ENCODE peak calls at places on chromosomes 1 and 21, in nine cellular contexts. Z is neuronal stem cell, G is HCT116, N is fibroblast of lung, Q is endothelial cell of umbilical vein, U is osteoblast, D is neural progenitor cell, E is K562, F is mammary epithelial cell. R is an unnamed sample.

GRCh38 chr1:24015226-24016210 is 35.4 kb upstream of the SRSF10 start:
- DNase-seq in Z (no peak), G (no peak), N (peak; percentile 47), Q (no peak), U (peak; percentile 61), D (no peak), E (no peak), F (no peak), R (no peak)

GRCh38 chr1:225700164-225700740 is 47.3 kb upstream of the ENAH start:
- DNase-seq in Z (no peak), G (peak; percentile 88), N (peak; percentile 100), Q (peak; percentile 67), U (peak; percentile 90), D (peak; percentile 22), E (no peak), F (peak; percentile 100), R (no peak)

GRCh38 chr1:18940303-18941020 is 16.0 kb downstream of the IFFO2 start:
- DNase-seq in Z (no peak), G (no peak), N (no peak), Q (no peak), U (peak; percentile 84), D (no peak), E (no peak), F (no peak), R (no peak)

GRCh38 chr1:32701951-32702598 is 495 bp downstream of the SYNC start:
- DNase-seq in Z (no peak), G (no peak), N (peak; percentile 50), Q (peak; percentile 26), U (peak; percentile 82), D (peak; percentile 29), E (no peak), F (no peak), R (no peak)

GRCh38 chr1:227914801-227915563 is 32.8 kb downstream of the WNT9A start:
- DNase-seq in Z (no peak), G (no peak), N (no peak), Q (no peak), U (peak; percentile 71), D (no peak), E (no peak), F (no peak), R (no peak)

GRCh38 chr1:211259596-211260126 is 495 bp downstream of the RCOR3 start:
- DNase-seq in Z (no peak), G (no peak), N (no peak), Q (no peak), U (peak; percentile 90), D (no peak), E (peak; percentile 86), F (no peak), R (peak; percentile 86)

GRCh38 chr1:13950637-13951036 is 250.6 kb downstream of the PRDM2 start:
- DNase-seq in Z (no peak), G (peak; percentile 3), N (no peak), Q (no peak), U (no peak), D (peak; percentile 17), E (peak; percentile 39), F (no peak), R (peak; percentile 52)

GRCh38 chr1:58717979-58718378 is 18.1 kb upstream of the MYSM1 start:
- DNase-seq in Z (no peak), G (no peak), N (no peak), Q (no peak), U (no peak), D (no peak), E (no peak), F (no peak), R (no peak)

GRCh38 chr1:54227836-54228435 is 28.0 kb downstream of the MRPL37 start:
- DNase-seq in Z (no peak), G (no peak), N (no peak), Q (no peak), U (peak; percentile 55), D (peak; percentile 67), E (no peak), F (no peak), R (no peak)

GRCh38 chr1:115654663-115655306 is 13.0 kb downstream of the VANGL1 start:
- DNase-seq in Z (no peak), G (no peak), N (peak; percentile 73), Q (peak; percentile 72), U (peak; percentile 86), D (no peak), E (peak; percentile 40), F (no peak), R (no peak)

GRCh38 chr1:218739426-218739825 is 394.3 kb downstream of the TGFB2 start:
- DNase-seq in Z (no peak), G (no peak), N (peak; percentile 23), Q (no peak), U (peak; percentile 45), D (no peak), E (no peak), F (no peak), R (no peak)

GRCh38 chr1:32709075-32709474 is 6.5 kb upstream of the SYNC start:
- DNase-seq in Z (no peak), G (no peak), N (no peak), Q (no peak), U (peak; percentile 37), D (no peak), E (no peak), F (no peak), R (no peak)

GRCh38 chr21:45074048-45074817 is at the start of gene ADARB1:
- DNase-seq in Z (peak; percentile 72), G (no peak), N (peak; percentile 55), Q (peak; percentile 29), U (peak; percentile 98), D (peak; percentile 90), E (peak; percentile 88), F (peak; percentile 53), R (peak; percentile 86)

GRCh38 chr1:19799233-19799876 is 361 bp downstream of the TMCO4 start:
- DNase-seq in Z (no peak), G (no peak), N (peak; percentile 41), Q (peak; percentile 28), U (peak; percentile 95), D (peak; percentile 38), E (peak; percentile 38), F (peak; percentile 9), R (peak; percentile 87)

GRCh38 chr1:115255154-115255553 is 82.9 kb downstream of the NGF start:
- DNase-seq in Z (no peak), G (no peak), N (peak; percentile 70), Q (no peak), U (no peak), D (no peak), E (no peak), F (peak; percentile 75), R (no peak)

GRCh38 chr1:172287207-172287606 is 133.3 kb upstream of the C1orf105 start:
- DNase-seq in Z (no peak), G (no peak), N (peak; percentile 89), Q (peak; percentile 61), U (peak; percentile 77), D (no peak), E (no peak), F (peak; percentile 54), R (no peak)

GRCh38 chr1:33866286-33866685 is 2.4 kb downstream of the HMGB4 start:
- DNase-seq in Z (no peak), G (no peak), N (peak; percentile 81), Q (no peak), U (no peak), D (no peak), E (no peak), F (no peak), R (no peak)

GRCh38 chr1:74395492-74395891 is 116.9 kb downstream of the LRRC53 start:
- DNase-seq in Z (no peak), G (no peak), N (peak; percentile 27), Q (no peak), U (no peak), D (no peak), E (no peak), F (no peak), R (no peak)

GRCh38 chr1:45018599-45019230 is 6.7 kb downstream of the UROD start:
- DNase-seq in Z (peak; percentile 58), G (peak; percentile 41), N (peak; percentile 64), Q (peak; percentile 63), U (peak; percentile 88), D (peak; percentile 82), E (peak; percentile 77), F (peak; percentile 70), R (peak; percentile 89)
- H2AFZ ChIP-seq in Z (no peak overlapping the region), G (peak overlapping the region; percentile 28), N (no peak overlapping the region), Q (no peak overlapping the region), U (peak overlapping the region; percentile 63), D (no peak overlapping the region), E (peak overlapping the region; percentile 32), F (peak overlapping the region; percentile 73), R (peak overlapping the region; percentile 70)

GRCh38 chr1:9646037-9646436 is 5.5 kb upstream of the PIK3CD start:
- DNase-seq in Z (no peak), G (no peak), N (no peak), Q (no peak), U (peak; percentile 38), D (no peak), E (no peak), F (no peak), R (no peak)

GRCh38 chr1:9639190-9639589 is 12.3 kb upstream of the PIK3CD start:
- DNase-seq in Z (no peak), G (no peak), N (no peak), Q (no peak), U (peak; percentile 18), D (no peak), E (no peak), F (no peak), R (no peak)

GRCh38 chr1:9643351-9644256 is 7.9 kb upstream of the PIK3CD start:
- DNase-seq in Z (no peak), G (no peak), N (no peak), Q (no peak), U (no peak), D (no peak), E (no peak), F (no peak), R (no peak)
- H3K4me1 ChIP-seq in Z (no peaks in the 10 kb centered on the region), G (peaks cover 7% of the 10 kb centered on the region), N (no peaks in the 10 kb centered on the region), Q (no peaks in the 10 kb centered on the region), U (no peaks in the 10 kb centered on the region), D (no peaks in the 10 kb centered on the region), E (peaks cover 6% of the 10 kb centered on the region), F (peaks cover 12% of the 10 kb centered on the region), R (peaks cover 16% of the 10 kb centered on the region)

DNA sequence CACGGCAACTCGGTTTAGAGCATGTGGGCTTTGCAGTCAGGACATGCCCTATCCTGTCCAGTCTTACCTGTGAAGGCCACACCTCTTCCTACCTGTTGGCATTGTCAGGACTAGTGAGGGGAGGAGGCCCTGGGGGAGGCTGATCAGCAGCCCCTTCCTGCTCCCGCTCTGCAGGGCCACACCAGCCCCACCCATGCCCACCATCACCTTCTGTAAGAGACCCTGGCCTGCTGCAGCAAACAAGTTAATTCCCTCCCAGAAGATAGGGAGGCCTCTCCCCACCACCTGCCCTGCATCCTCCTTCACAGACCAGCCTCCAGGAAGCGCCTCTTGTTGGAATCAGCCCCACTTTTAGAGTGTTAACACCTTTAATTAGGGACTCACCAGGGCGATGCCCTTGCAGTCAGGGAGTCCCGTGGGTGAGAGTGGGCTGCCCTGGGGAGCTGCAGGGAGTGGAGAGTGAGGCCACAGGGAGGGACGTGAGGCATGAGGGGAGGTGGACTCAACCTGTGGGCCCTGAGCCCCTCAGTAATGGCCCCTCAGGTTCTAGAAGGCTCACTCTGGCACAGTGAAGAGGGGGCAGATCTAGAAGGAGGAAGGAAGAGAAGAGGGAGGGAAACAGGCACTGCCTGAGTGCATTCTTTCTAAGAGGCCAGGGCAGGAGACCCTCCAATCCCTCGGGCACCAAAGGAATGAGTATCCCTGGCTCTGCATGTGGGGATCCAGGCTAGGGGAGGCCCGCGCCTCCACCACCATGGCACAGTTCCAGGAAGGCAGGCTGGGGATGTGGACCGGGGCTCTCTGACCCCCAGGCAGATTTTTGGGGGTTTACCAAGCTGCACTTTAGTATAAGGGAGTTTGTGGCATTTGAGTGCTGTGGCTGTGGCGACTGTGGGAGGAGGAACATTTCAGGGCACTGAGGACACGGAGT is 8.2 kb downstream of the UMODL1 start:
- DNase-seq in Z (no peak), G (no peak), N (no peak), Q (no peak), U (peak; percentile 68), D (no peak), E (no peak), F (peak; percentile 53), R (no peak)
- H2AFZ ChIP-seq in Z (no peak overlapping the region), G (no peak overlapping the region), N (no peak overlapping the region), Q (no peak overlapping the region), U (no peak overlapping the region), D (no peak overlapping the region), E (no peak overlapping the region), F (peak overlapping the region; percentile 57), R (no peak overlapping the region)

GRCh38 chr1:27572019-27572678 is 31.8 kb downstream of the AHDC1 start:
- DNase-seq in Z (no peak), G (no peak), N (no peak), Q (no peak), U (no peak), D (peak; percentile 69), E (peak; percentile 69), F (no peak), R (no peak)
- H3K4me1 ChIP-seq in Z (peaks cover 84% of the 10 kb centered on the region), G (peaks cover 68% of the 10 kb centered on the region), N (peaks cover 69% of the 10 kb centered on the region), Q (peaks cover 22% of the 10 kb centered on the region), U (peaks cover 49% of the 10 kb centered on the region), D (peaks cover 80% of the 10 kb centered on the region), E (peaks cover 88% of the 10 kb centered on the region), F (peaks cover 91% of the 10 kb centered on the region), R (peaks cover 16% of the 10 kb centered on the region)

R was measured in Karpas-422.